ENCODE peak calls at places on chromosomes 7 and 10, in ten cellular contexts. B is upper lobe of right lung, T is right lobe of liver, M is body of pancreas, G is pancreas, P is left lung, X is PC-3, Z is HFF-Myc, N is choroid plexus epithelial cell, U is lower lobe of right lung. V is an unnamed sample.
A peak's percentile ranks its signal among the peaks of the same experiment; 100 is the strongest.

GRCh38 chr10:70430489-70431445 is 10.7 kb downstream of the NODAL start:
- DNase-seq in U (no peak), N (peak; percentile 97), P (no peak), Z (no peak), G (peak; percentile 40), X (no peak), M (peak; percentile 72), T (peak; percentile 80), B (no peak), V (peak; percentile 51)

GRCh38 chr7:87474533-87475358 is 734 bp downstream of the ABCB4 start:
- DNase-seq in P (no peak), Z (no peak), X (peak; percentile 55), T (no peak), U (no peak), N (peak; percentile 38), G (no peak), M (no peak), B (no peak), V (no peak)

GRCh38 chr7:96649981-96650380 is 59.7 kb downstream of the SEM1 start:
- DNase-seq in Z (no peak), N (peak; percentile 3), U (no peak), T (no peak), M (no peak), G (no peak), B (no peak), X (no peak), P (no peak), V (peak; percentile 1)

GRCh38 chr7:111159426-111159825 is 68.5 kb downstream of the LRRN3 start:
- DNase-seq in X (peak; percentile 17), N (peak; percentile 66), T (no peak), B (no peak), P (no peak), U (no peak), M (no peak), G (no peak), Z (no peak), V (peak; percentile 48)

GRCh38 chr10:46018453-46019169 is 11.8 kb downstream of the NCOA4 start:
- DNase-seq in T (no peak), X (no peak), P (no peak), N (peak; percentile 63), Z (no peak), G (no peak), U (no peak), B (no peak), M (no peak), V (no peak)

GRCh38 chr10:80188713-80189112 is 16.6 kb downstream of the ANXA11 start:
- DNase-seq in N (no peak), X (no peak), U (no peak), T (no peak), P (no peak), B (no peak), G (no peak), Z (no peak), M (no peak), V (no peak)

GRCh38 chr7:44705434-44705833 is 43.2 kb upstream of the ZMIZ2 start:
- DNase-seq in B (no peak), M (no peak), N (no peak), X (no peak), U (no peak), T (no peak), Z (no peak), G (no peak), P (peak; percentile 2), V (no peak)

GRCh38 chr7:2193575-2194305 is 39.0 kb downstream of the MAD1L1 start:
- DNase-seq in N (no peak), X (no peak), G (no peak), M (no peak), B (peak; percentile 16), T (no peak), Z (no peak), P (no peak), U (no peak), V (no peak)

GRCh38 chr10:89134963-89135362 is 72.2 kb downstream of the CH25H start:
- DNase-seq in B (no peak), X (no peak), G (no peak), Z (no peak), U (no peak), P (no peak), T (no peak), N (no peak), M (no peak), V (no peak)

GRCh38 chr10:20956843-20957242 is 59.7 kb upstream of the NEBL start:
- DNase-seq in T (no peak), N (no peak), Z (no peak), P (no peak), M (no peak), X (no peak), G (no peak), B (no peak), U (no peak), V (peak; percentile 85)

GRCh38 chr7:128059143-128059975 is 28.1 kb upstream of the LRRC4 start:
- DNase-seq in P (no peak), N (no peak), M (no peak), U (no peak), T (no peak), G (no peak), Z (no peak), B (no peak), X (no peak), V (no peak)

GRCh38 chr7:111090834-111091233 is at the start of gene LRRN3:
- DNase-seq in P (no peak), Z (no peak), N (peak; percentile 89), G (no peak), X (no peak), M (no peak), U (no peak), T (no peak), B (no peak), V (no peak)

GRCh38 chr7:96308253-96308949 is 13.5 kb downstream of the SLC25A13 start:
- DNase-seq in B (no peak), U (no peak), G (no peak), Z (no peak), N (peak; percentile 37), P (no peak), T (peak; percentile 55), M (no peak), X (no peak), V (no peak)

GRCh38 chr7:146129997-146130396 is 13.4 kb downstream of the CNTNAP2 start:
- DNase-seq in Z (no peak), T (no peak), B (no peak), G (no peak), X (no peak), U (no peak), M (no peak), P (peak; percentile 16), N (no peak), V (no peak)

GRCh38 chr7:116802144-116802747 is 60.1 kb upstream of the CAPZA2 start:
- DNase-seq in P (no peak), B (no peak), N (peak; percentile 71), U (no peak), T (no peak), M (no peak), Z (no peak), G (no peak), X (no peak), V (no peak)

GRCh38 chr10:44804661-44805060 is 106.5 kb upstream of the TMEM72 start:
- DNase-seq in Z (no peak), U (no peak), T (no peak), N (no peak), B (no peak), X (no peak), P (no peak), G (no peak), M (no peak), V (no peak)

GRCh38 chr10:65548046-65548445 is 1377.8 kb upstream of the LRRTM3 start:
- DNase-seq in P (no peak), N (no peak), B (no peak), X (no peak), G (no peak), T (no peak), M (no peak), Z (no peak), U (no peak), V (no peak)

GRCh38 chr7:4765776-4766490 is 9.5 kb upstream of the AP5Z1 start:
- DNase-seq in G (no peak), X (no peak), M (no peak), Z (no peak), T (no peak), U (no peak), B (no peak), N (no peak), P (peak; percentile 47), V (no peak)

DNA sequence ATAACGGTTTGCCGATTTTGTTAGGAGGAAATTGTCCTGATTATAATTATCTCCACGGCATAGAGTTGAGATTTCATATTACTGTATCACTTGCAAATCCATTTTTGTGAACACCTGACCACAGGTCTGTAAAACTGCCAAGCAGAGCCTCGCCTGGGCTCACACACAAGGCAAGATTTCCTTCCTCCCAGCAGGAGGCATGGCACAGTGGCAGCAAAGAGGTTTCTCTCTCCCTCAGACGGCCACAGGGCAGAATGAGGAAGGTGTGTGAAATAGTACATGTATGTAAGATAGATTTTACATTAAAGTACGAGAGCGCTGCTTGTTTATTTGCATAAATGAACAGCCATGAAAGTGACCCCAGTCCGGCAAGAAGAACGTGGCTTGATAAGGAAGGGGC is 130.1 kb downstream of the CELF2 start:
- DNase-seq in X (no peak), B (no peak), M (no peak), N (no peak), P (no peak), Z (no peak), T (no peak), U (peak; percentile 56), G (no peak), V (no peak)
- TF ChIP-seq CTCF in X (no peak), B (no peak), M (no peak), N (no peak), P (no peak), Z (no peak), T (no peak), U (peak; percentile 11), G (no peak), V (no peak)

GRCh38 chr7:130960208-130960988 is 226.4 kb upstream of the KLF14 start:
- DNase-seq in M (no peak), G (no peak), Z (peak; percentile 84), T (no peak), U (no peak), B (no peak), P (no peak), N (peak; percentile 98), X (peak; percentile 95), V (peak; percentile 97)
- H3K4me3 ChIP-seq in M (no peak overlapping the region), G (no peak overlapping the region), Z (peak overlapping the region; percentile 22), T (no peak overlapping the region), U (peak overlapping the region; percentile 2), B (peak overlapping the region; percentile 30), P (no peak overlapping the region), N (peak overlapping the region; percentile 7), X (peak overlapping the region; percentile 36), V (peak overlapping the region; percentile 9)

GRCh38 chr7:135662123-135662372 is 266 bp upstream of the STMP1 start:
- DNase-seq in U (no peak), X (no peak), M (no peak), T (no peak), N (no peak), P (no peak), B (no peak), G (no peak), Z (no peak), V (no peak)
- TF ChIP-seq CTCF in U (no peak), X (no peak), M (no peak), T (no peak), N (no peak), P (no peak), B (peak; percentile 79), G (peak; percentile 66), Z (no peak), V (no peak)

DNA sequence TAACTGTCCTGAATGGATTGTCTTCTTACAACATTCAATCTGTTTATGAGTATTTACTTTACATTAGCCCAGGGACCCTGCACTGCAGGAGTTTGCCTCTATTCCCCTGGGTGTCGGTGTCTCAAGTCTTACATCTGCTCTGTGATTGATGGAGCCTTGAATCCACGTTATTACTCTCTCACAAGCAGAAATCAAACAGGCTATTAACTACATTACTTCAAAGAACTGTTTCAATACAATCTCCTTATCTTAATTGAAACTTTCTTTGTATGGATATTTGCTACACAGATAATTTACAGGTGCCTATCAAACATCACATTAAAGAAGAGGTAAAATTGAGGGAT is 3.1 kb upstream of the ARID5B start:
- DNase-seq in M (no peak), P (no peak), G (no peak), T (no peak), B (no peak), Z (no peak), U (no peak), X (peak; percentile 28), N (no peak), V (no peak)
- H3K4me3 ChIP-seq in M (no peak overlapping the region), P (no peak overlapping the region), G (no peak overlapping the region), T (no peak overlapping the region), B (no peak overlapping the region), Z (no peak overlapping the region), U (no peak overlapping the region), X (peak overlapping the region; percentile 75), N (no peak overlapping the region), V (no peak overlapping the region)